ENCODE peak calls at places on chromosomes 11 and 22, in six cellular contexts. S is HCT116, Q is SK-N-SH, R is A549, P is K562, T is H1. U is an unnamed sample.

GRCh38 chr11:111387318-111387863 is 8.3 kb upstream of the POU2AF1 start:
- DNase-seq in R (no peak), S (no peak), T (no peak), Q (peak), P (no peak), U (no peak)

GRCh38 chr11:117945047-117945820 is 16.0 kb upstream of the TMPRSS13 start:
- DNase-seq in R (no peak), Q (peak), S (no peak), P (no peak), T (peak), U (no peak)

GRCh38 chr22:36317658-36318271 is 64.8 kb downstream of the APOL1 start:
- DNase-seq in T (no peak), R (no peak), S (no peak), Q (no peak), P (no peak), U (no peak)

GRCh38 chr11:3000032-3000961 is 8.2 kb upstream of the NAP1L4 start:
- DNase-seq in S (no peak), P (no peak), T (no peak), Q (peak), R (no peak), U (peak)

GRCh38 chr11:45810431-45811108 is 5.6 kb downstream of the SLC35C1 start:
- DNase-seq in Q (no peak), P (no peak), S (no peak), R (no peak), T (no peak), U (no peak)

GRCh38 chr11:18853086-18853720 is 61.6 kb upstream of the PTPN5 start:
- DNase-seq in T (peak), Q (peak), P (no peak), R (peak), S (peak), U (peak)

GRCh38 chr22:35057155-35057554 is 8.8 kb upstream of the ISX start:
- DNase-seq in Q (no peak), T (no peak), P (no peak), S (no peak), R (no peak), U (no peak)

GRCh38 chr22:23834406-23834805 is 4.4 kb downstream of the DERL3 start:
- DNase-seq in T (no peak), P (no peak), Q (peak), S (no peak), R (no peak), U (no peak)

GRCh38 chr11:113389288-113389687 is 1.7 kb downstream of the ANKK1 start:
- DNase-seq in P (no peak), T (no peak), S (no peak), R (no peak), Q (no peak), U (no peak)

GRCh38 chr11:2665747-2666710 is 33.8 kb downstream of the KCNQ1OT1 start:
- DNase-seq in S (no peak), P (no peak), Q (no peak), T (no peak), R (no peak), U (no peak)

GRCh38 chr22:23251445-23252093 is 71.3 kb downstream of the BCR start:
- DNase-seq in T (no peak), P (no peak), R (peak), Q (no peak), S (peak), U (peak)

GRCh38 chr11:6578134-6578533 is 25.3 kb downstream of the RRP8 start:
- DNase-seq in Q (no peak), S (no peak), P (no peak), R (no peak), T (peak), U (no peak)

GRCh38 chr11:69260622-69261021 is 33.3 kb upstream of the MYEOV start:
- DNase-seq in S (no peak), R (no peak), P (no peak), T (no peak), Q (no peak), U (no peak)

GRCh38 chr11:35111171-35112055 is 27.6 kb upstream of the CD44 start:
- DNase-seq in P (peak), S (no peak), T (no peak), Q (no peak), R (peak), U (peak)

GRCh38 chr11:120079750-120080610 is 57.9 kb downstream of the TRIM29 start:
- DNase-seq in R (no peak), T (peak), P (peak), S (no peak), Q (no peak), U (no peak)

GRCh38 chr22:21569459-21570161 is 2.1 kb downstream of the UBE2L3 start:
- DNase-seq in R (no peak), P (no peak), S (no peak), Q (no peak), T (no peak), U (no peak)

GRCh38 chr11:43941257-43941879 is 1.1 kb upstream of the C11orf96 start:
- DNase-seq in S (no peak), T (no peak), P (no peak), R (no peak), Q (peak), U (peak)

GRCh38 chr22:20211997-20212753 is 55.9 kb downstream of the RTN4R start:
- DNase-seq in T (no peak), Q (peak), S (peak), R (no peak), P (peak), U (peak)

GRCh38 chr22:44191036-44191454 is 10.3 kb downstream of the PARVG start:
- DNase-seq in S (no peak), Q (no peak), R (no peak), P (no peak), T (no peak), U (no peak)

GRCh38 chr22:31973739-31974138 is 29.4 kb downstream of the YWHAH start:
- DNase-seq in P (no peak), T (no peak), S (no peak), Q (no peak), R (no peak), U (no peak)

GRCh38 chr22:30502911-30503310 is 2.6 kb downstream of the SEC14L4 start:
- DNase-seq in T (no peak), S (no peak), R (no peak), Q (no peak), P (no peak), U (no peak)

GRCh38 chr11:132959663-132960062 is 572.6 kb downstream of the OPCML start:
- DNase-seq in S (no peak), R (no peak), T (no peak), P (no peak), Q (no peak), U (no peak)

GRCh38 chr22:42434748-42435425 is 2.7 kb upstream of the NFAM1 start:
- DNase-seq in P (no peak), T (no peak), R (no peak), S (no peak), Q (no peak), U (no peak)

GRCh38 chr11:36478700-36479329 is 31.3 kb downstream of the TRAF6 start:
- DNase-seq in T (no peak), P (no peak), Q (peak), R (peak), S (peak), U (peak)

GRCh38 chr22:48276933-48277867 is 1514.8 kb downstream of the TBC1D22A start:
- DNase-seq in T (no peak), Q (no peak), S (no peak), R (no peak), P (no peak), U (no peak)

GRCh38 chr11:9980931-9981330 is 313.1 kb downstream of the SBF2 start:
- DNase-seq in Q (no peak), R (no peak), S (no peak), P (no peak), T (no peak), U (no peak)

DNA sequence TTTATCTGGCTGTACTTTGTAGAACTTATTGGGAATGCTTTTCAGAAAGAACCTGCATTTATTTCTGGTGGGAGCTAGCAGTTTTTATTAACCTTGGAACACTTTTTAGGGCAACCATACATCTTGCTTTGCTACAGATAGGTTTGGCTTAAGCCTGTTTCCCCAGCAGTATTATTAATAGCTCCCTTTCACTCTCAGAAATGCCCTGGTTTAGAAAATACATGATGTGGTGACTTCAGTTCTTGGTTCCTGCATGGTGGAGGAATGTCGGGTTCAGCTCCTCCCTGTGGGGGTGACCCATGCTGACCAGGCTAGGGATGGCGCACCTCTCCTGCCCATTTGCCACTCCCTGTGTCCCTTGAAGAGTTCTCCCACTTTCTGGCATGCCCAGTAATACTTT is 28.2 kb downstream of the ZBED4 start:
- DNase-seq in Q (no peak), T (no peak), S (no peak), P (no peak), R (no peak), U (no peak)
- TF ChIP-seq RAD21 in Q (no peak), T (no peak), S (no peak), P (no peak), R (no peak), U (no peak)

GRCh38 chr11:74592063-74592440 is 330 bp upstream of the POLD3 start:
- DNase-seq in Q (no peak), S (no peak), T (no peak), R (no peak), P (no peak), U (peak)
- TF ChIP-seq RAD21 in Q (no peak), S (no peak), T (no peak), R (no peak), P (no peak), U (no peak)

DNA sequence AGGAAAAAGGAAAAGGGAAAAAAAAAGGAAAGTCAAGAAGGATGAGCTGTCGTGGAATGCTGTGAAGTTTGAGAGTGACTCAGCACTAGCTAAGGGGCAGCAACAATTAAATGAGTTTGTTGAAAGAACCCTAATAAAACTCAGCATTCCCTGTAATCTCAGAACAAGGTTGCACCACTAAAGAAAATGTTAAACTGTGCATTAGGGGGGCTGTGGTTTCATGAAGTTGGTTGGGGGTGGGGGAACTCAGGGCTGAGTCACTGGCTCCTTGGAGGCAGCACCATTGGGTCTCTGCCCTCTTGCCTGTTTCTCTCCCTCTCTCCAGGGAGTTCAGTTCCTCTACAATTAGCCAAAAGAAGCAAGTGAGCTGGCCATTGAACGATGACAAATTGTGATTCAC is 64.4 kb upstream of the BLID start:
- DNase-seq in R (peak), Q (no peak), T (no peak), S (peak), P (no peak), U (peak)
- TF ChIP-seq RAD21 in R (peak), Q (no peak), T (no peak), S (peak), P (no peak), U (no peak)

GRCh38 chr11:128058580-128059208 is 528.7 kb downstream of the ETS1 start:
- DNase-seq in P (no peak), R (no peak), Q (no peak), S (no peak), T (no peak), U (no peak)
- TF ChIP-seq RAD21 in P (no peak), R (no peak), Q (no peak), S (no peak), T (no peak), U (no peak)

GRCh38 chr11:107769189-107769588 is 57.3 kb upstream of the SLN start:
- DNase-seq in Q (no peak), P (no peak), T (no peak), R (no peak), S (peak), U (peak)

GRCh38 chr11:107776062-107776461 is 64.2 kb upstream of the SLN start:
- DNase-seq in P (no peak), R (no peak), T (no peak), S (no peak), Q (no peak), U (no peak)

DNA sequence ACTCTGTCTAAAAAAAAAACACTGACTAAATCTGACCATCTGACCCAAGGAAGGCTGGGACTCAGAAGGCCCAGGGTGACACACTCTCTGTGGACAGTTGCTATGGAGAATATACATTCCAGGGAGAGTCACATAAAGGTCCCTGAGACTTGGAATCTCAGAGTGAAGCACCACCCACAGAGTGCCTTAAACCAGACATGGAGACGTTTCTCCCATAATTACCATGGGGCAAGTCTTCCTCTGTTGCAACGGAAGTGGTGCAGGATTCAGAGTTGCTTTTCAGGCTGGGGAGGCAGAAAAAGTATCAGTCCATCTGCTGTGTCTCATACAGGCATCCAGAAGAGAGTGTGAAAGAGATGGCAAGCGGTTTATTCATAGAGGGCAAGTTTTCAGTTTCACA is 58.7 kb upstream of the SLN start:
- DNase-seq in T (peak), P (no peak), R (no peak), S (no peak), Q (no peak), U (peak)
- TF ChIP-seq RAD21 in T (no peak), P (no peak), R (no peak), S (no peak), Q (no peak), U (no peak)

GRCh38 chr11:64900774-64901173 is 16.2 kb downstream of the ATG2A start:
- DNase-seq in S (no peak), P (no peak), Q (no peak), R (no peak), T (no peak), U (no peak)

GRCh38 chr11:64898541-64898940 is 18.5 kb downstream of the ATG2A start:
- DNase-seq in P (no peak), T (no peak), R (no peak), S (no peak), Q (no peak), U (no peak)

GRCh38 chr11:64898076-64898445 is 18.9 kb downstream of the ATG2A start:
- DNase-seq in P (no peak), R (no peak), S (no peak), T (no peak), Q (no peak), U (no peak)

GRCh38 chr11:64902102-64902900 is 14.7 kb downstream of the ATG2A start:
- DNase-seq in T (no peak), P (no peak), Q (no peak), R (no peak), S (no peak), U (no peak)

DNA sequence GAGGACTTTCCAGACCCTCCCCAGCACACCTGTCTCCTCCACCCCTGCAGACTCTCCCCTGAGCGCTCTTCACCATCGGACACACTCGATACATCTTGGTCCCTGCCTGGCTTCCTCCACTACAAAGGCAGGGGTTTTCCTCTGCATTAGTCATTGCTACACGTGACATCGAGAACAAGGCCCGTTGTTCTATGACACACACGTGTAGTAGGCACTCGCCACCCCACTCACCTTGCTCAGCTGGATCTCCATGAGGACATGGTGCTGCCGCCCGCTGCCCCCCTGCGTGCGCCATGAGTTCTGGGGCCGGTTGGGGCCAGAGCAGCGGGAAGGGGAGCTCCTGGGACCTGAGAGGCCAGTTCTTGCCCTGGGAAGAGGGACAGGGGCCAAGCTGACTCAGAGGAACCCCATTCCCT is 16.7 kb downstream of the ATG2A start:
- DNase-seq in R (peak), P (no peak), Q (no peak), T (no peak), S (no peak), U (peak)
- TF ChIP-seq RAD21 in R (no peak), P (no peak), Q (no peak), T (no peak), S (no peak), U (no peak)

GRCh38 chr11:86473991-86474833 is 99.5 kb downstream of the CCDC81 start:
- DNase-seq in P (no peak), S (no peak), R (peak), T (no peak), Q (no peak), U (peak)
- TF ChIP-seq RAD21 in P (no peak), S (no peak), R (no peak), T (no peak), Q (no peak), U (no peak)